ENCODE peak calls at places on chromosomes 3 and 15, in eight cellular contexts. H is HuH-7; A is stimulated activated CD4-positive, alpha-beta T cell treated with anti-CD3 and anti-CD28 coated beads, Interleukin-15, amount 100 ng/mL, for 24 hours; B is hippocampal formation; S is EH; P is WTC11; Z is NCI-H524 treated with DMSO at 0.1 percent for 48 hours; R is fibroblast of villous mesenchyme. V is an unnamed sample.

GRCh38 chr15:96340611-96341464 is 10.3 kb downstream of the NR2F2 start:
- DNase-seq in H (no peak), A (no peak), B (peak), S (peak), P (peak), Z (no peak), R (no peak), V (peak)

GRCh38 chr3:57956119-57956832 is 51.9 kb upstream of the FLNB start:
- DNase-seq in H (no peak), A (no peak), B (no peak), S (peak), P (no peak), Z (no peak), R (peak), V (no peak)

GRCh38 chr3:481680-482079 is 285.1 kb downstream of the CHL1 start:
- DNase-seq in H (no peak), A (no peak), B (no peak), S (no peak), P (no peak), Z (peak), R (no peak), V (peak)

GRCh38 chr3:35954365-35954764 is 315.0 kb downstream of the ARPP21 start:
- DNase-seq in H (no peak), A (no peak), B (no peak), S (no peak), P (no peak), Z (no peak), R (no peak), V (no peak)

GRCh38 chr15:77028451-77029165 is 33.7 kb downstream of the PSTPIP1 start:
- DNase-seq in H (no peak), A (peak), B (no peak), S (no peak), P (no peak), Z (no peak), R (no peak), V (no peak)

GRCh38 chr3:46845397-46845859 is 17.8 kb downstream of the MYL3 start:
- DNase-seq in H (peak), A (no peak), B (no peak), S (peak), P (peak), Z (no peak), R (peak), V (no peak)

GRCh38 chr15:31062310-31062964 is 39.1 kb downstream of the TRPM1 start:
- DNase-seq in H (no peak), A (no peak), B (no peak), S (peak), P (no peak), Z (no peak), R (peak), V (no peak)

GRCh38 chr3:177197934-177198484 is 727 bp upstream of the TBL1XR1 start:
- DNase-seq in H (no peak), A (no peak), B (peak), S (no peak), P (no peak), Z (no peak), R (no peak), V (peak)

GRCh38 chr3:99856437-99857220 is 39.0 kb downstream of the CMSS1 start:
- DNase-seq in H (no peak), A (no peak), B (no peak), S (no peak), P (no peak), Z (no peak), R (no peak), V (no peak)

GRCh38 chr15:65561934-65562333 is 31.7 kb downstream of the HACD3 start:
- DNase-seq in H (no peak), A (no peak), B (no peak), S (no peak), P (no peak), Z (no peak), R (no peak), V (no peak)

GRCh38 chr3:16112910-16113504 is 61.5 kb upstream of the GALNT15 start:
- DNase-seq in H (no peak), A (no peak), B (no peak), S (peak), P (no peak), Z (no peak), R (no peak), V (no peak)

GRCh38 chr3:56985460-56986327 is 74.8 kb upstream of the SPATA12 start:
- DNase-seq in H (no peak), A (peak), B (no peak), S (peak), P (no peak), Z (no peak), R (peak), V (no peak)

GRCh38 chr15:98845138-98845884 is 162.3 kb downstream of the PGPEP1L start:
- DNase-seq in H (no peak), A (no peak), B (no peak), S (peak), P (no peak), Z (no peak), R (no peak), V (no peak)

GRCh38 chr3:67418539-67419529 is 235.6 kb downstream of the SUCLG2 start:
- DNase-seq in H (no peak), A (no peak), B (no peak), S (peak), P (no peak), Z (no peak), R (no peak), V (no peak)

GRCh38 chr3:194315088-194315964 is 35.8 kb downstream of the CPN2 start:
- DNase-seq in H (peak), A (peak), B (peak), S (peak), P (peak), Z (peak), R (peak), V (peak)

GRCh38 chr3:53162672-53163458 is 1.9 kb downstream of the PRKCD start:
- DNase-seq in H (no peak), A (peak), B (no peak), S (no peak), P (no peak), Z (no peak), R (no peak), V (no peak)

GRCh38 chr3:139797724-139798343 is 120.1 kb upstream of the NMNAT3 start:
- DNase-seq in H (peak), A (peak), B (no peak), S (peak), P (peak), Z (no peak), R (peak), V (no peak)

GRCh38 chr15:90086868-90087268 is 15.4 kb downstream of the IDH2 start:
- DNase-seq in H (peak), A (peak), B (no peak), S (peak), P (peak), Z (no peak), R (peak), V (peak)

GRCh38 chr15:55241193-55241592 is 44.5 kb upstream of the RSL24D1 start:
- DNase-seq in H (no peak), A (no peak), B (no peak), S (no peak), P (no peak), Z (no peak), R (no peak), V (no peak)

GRCh38 chr3:177618873-177619771 is 421.8 kb upstream of the TBL1XR1 start:
- DNase-seq in H (no peak), A (no peak), B (no peak), S (peak), P (no peak), Z (no peak), R (peak), V (peak)

GRCh38 chr3:137709011-137709601 is 55.0 kb upstream of the SOX14 start:
- DNase-seq in H (peak), A (no peak), B (no peak), S (no peak), P (peak), Z (no peak), R (no peak), V (no peak)

GRCh38 chr3:186870421-186871201 is 28.1 kb downstream of the ADIPOQ start:
- DNase-seq in H (no peak), A (no peak), B (no peak), S (no peak), P (no peak), Z (no peak), R (no peak), V (no peak)

GRCh38 chr3:160450846-160451245 is 1.3 kb upstream of the TRIM59 start:
- DNase-seq in H (no peak), A (no peak), B (no peak), S (peak), P (no peak), Z (no peak), R (peak), V (no peak)

V was measured in NCI-H2171 treated with DMSO at 0.1 percent for 48 hours.